ENCODE peak calls at places on chromosomes 7 and 10, in five cellular contexts. X is neural crest cell; Z is astrocyte of the spinal cord; U is cardiac muscle cell; L is CD8-positive, alpha-beta T cell. J is an unnamed sample.

GRCh38 chr10:34194259-34194658 is 620.8 kb downstream of the PARD3 start:
- DNase-seq in X (no peak), Z (peak), U (no peak), L (no peak), J (no peak)

GRCh38 chr7:66634816-66635215 is 6.1 kb downstream of the KCTD7 start:
- DNase-seq in X (no peak), Z (no peak), U (no peak), L (no peak), J (no peak)

GRCh38 chr7:137652721-137653120 is 194.1 kb downstream of the DGKI start:
- DNase-seq in X (no peak), Z (peak), U (no peak), L (no peak), J (no peak)

GRCh38 chr7:133789951-133790350 is 337.2 kb upstream of the LRGUK start:
- DNase-seq in X (no peak), Z (no peak), U (no peak), L (no peak), J (no peak)

GRCh38 chr10:4254101-4254994 is 469.3 kb upstream of the KLF6 start:
- DNase-seq in X (no peak), Z (peak), U (no peak), L (no peak), J (no peak)

GRCh38 chr10:74282853-74283205 is 131.8 kb downstream of the ADK start:
- DNase-seq in X (no peak), Z (no peak), U (no peak), L (no peak), J (no peak)

GRCh38 chr7:113629244-113629643 is 289.6 kb downstream of the PPP1R3A start:
- DNase-seq in X (no peak), Z (no peak), U (no peak), L (no peak), J (no peak)

GRCh38 chr10:114306116-114306973 is 67.3 kb downstream of the VWA2 start:
- DNase-seq in X (no peak), Z (peak), U (no peak), L (no peak), J (no peak)

GRCh38 chr10:4431114-4431862 is 394.7 kb upstream of the AKR1E2 start:
- DNase-seq in X (no peak), Z (peak), U (no peak), L (no peak), J (no peak)

GRCh38 chr7:4682621-4683042 is 537 bp downstream of the FOXK1 start:
- DNase-seq in X (no peak), Z (peak), U (peak), L (peak), J (peak)

GRCh38 chr7:923108-924041 is 31.1 kb downstream of the ADAP1 start:
- DNase-seq in X (peak), Z (peak), U (peak), L (peak), J (peak)

GRCh38 chr7:7439564-7439963 is 96.1 kb downstream of the COL28A1 start:
- DNase-seq in X (no peak), Z (no peak), U (no peak), L (no peak), J (no peak)

GRCh38 chr10:98403812-98404504 is 11.0 kb downstream of the PYROXD2 start:
- DNase-seq in X (no peak), Z (peak), U (no peak), L (no peak), J (no peak)

GRCh38 chr7:64310426-64310825 is 3.3 kb upstream of the ZNF736 start:
- DNase-seq in X (no peak), Z (no peak), U (no peak), L (no peak), J (no peak)

GRCh38 chr10:131874991-131875451 is 25.8 kb upstream of the PPP2R2D start:
- DNase-seq in X (peak), Z (peak), U (peak), L (peak), J (peak)

GRCh38 chr7:44320141-44320540 is 5.3 kb downstream of the CAMK2B start:
- DNase-seq in X (no peak), Z (no peak), U (no peak), L (no peak), J (no peak)

GRCh38 chr7:46153951-46154787 is 233.1 kb upstream of the IGFBP3 start:
- DNase-seq in X (no peak), Z (no peak), U (no peak), L (no peak), J (no peak)

GRCh38 chr7:78226059-78226658 is 427.6 kb downstream of the PHTF2 start:
- DNase-seq in X (peak), Z (no peak), U (no peak), L (no peak), J (no peak)
- TF ChIP-seq CTCF in X (peak), Z (peak), U (peak), L (no peak), J (peak)

DNA sequence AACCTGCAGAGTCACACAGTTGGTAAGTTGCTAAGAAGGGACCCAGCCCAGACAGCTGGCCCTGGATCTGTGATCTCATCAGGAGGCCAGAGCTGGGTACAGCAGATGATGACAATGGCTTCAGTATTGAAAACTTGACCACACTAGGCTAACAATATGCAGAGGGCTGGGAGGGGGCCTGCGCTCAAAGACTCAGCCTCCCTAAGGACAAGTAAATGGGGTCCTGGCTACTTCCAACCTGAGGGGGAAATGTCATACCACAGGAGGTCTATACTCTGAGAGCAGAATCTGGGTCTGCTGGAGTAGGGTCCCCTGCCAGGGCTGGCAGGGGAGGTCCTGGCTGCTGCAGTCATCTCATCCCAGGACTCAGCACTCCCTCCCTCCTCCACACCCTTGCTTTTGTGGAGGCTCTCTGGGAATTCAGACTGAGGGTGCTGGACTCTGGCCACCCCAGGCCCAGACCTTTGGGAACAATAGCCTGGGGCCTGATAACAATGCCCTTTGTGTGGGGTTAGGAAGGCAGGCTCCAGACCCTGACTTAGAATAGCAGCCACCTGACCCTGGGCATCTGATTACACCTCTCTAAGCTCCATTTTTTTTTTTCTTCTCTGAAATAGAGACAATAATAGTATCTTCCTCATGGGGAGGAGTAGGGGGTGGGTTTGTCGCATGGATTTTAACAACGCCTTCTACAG is 1.5 kb downstream of the FXYD4 start:
- DNase-seq in X (no peak), Z (no peak), U (no peak), L (no peak), J (no peak)
- TF ChIP-seq CTCF in X (no peak), Z (no peak), U (no peak), L (no peak), J (no peak)

GRCh38 chr7:142556745-142557144 is 192.5 kb upstream of the PRSS1 start:
- DNase-seq in X (no peak), Z (peak), U (peak), L (no peak), J (no peak)
- TF ChIP-seq CTCF in X (peak), Z (peak), U (peak), L (no peak), J (no peak)

GRCh38 chr7:18610331-18610948 is 114.9 kb downstream of the HDAC9 start:
- DNase-seq in X (peak), Z (peak), U (peak), L (no peak), J (no peak)
- TF ChIP-seq CTCF in X (peak), Z (peak), U (peak), L (no peak), J (peak)

GRCh38 chr10:101010329-101010728 is 10.7 kb downstream of the LZTS2 start:
- DNase-seq in X (no peak), Z (no peak), U (no peak), L (no peak), J (no peak)

GRCh38 chr10:101014230-101014884 is 14.7 kb downstream of the LZTS2 start:
- DNase-seq in X (peak), Z (peak), U (peak), L (peak), J (peak)

GRCh38 chr10:101013365-101013825 is 13.8 kb downstream of the LZTS2 start:
- DNase-seq in X (no peak), Z (no peak), U (no peak), L (peak), J (no peak)

GRCh38 chr10:101012525-101013364 is 13.1 kb downstream of the LZTS2 start:
- DNase-seq in X (peak), Z (peak), U (peak), L (peak), J (peak)

DNA sequence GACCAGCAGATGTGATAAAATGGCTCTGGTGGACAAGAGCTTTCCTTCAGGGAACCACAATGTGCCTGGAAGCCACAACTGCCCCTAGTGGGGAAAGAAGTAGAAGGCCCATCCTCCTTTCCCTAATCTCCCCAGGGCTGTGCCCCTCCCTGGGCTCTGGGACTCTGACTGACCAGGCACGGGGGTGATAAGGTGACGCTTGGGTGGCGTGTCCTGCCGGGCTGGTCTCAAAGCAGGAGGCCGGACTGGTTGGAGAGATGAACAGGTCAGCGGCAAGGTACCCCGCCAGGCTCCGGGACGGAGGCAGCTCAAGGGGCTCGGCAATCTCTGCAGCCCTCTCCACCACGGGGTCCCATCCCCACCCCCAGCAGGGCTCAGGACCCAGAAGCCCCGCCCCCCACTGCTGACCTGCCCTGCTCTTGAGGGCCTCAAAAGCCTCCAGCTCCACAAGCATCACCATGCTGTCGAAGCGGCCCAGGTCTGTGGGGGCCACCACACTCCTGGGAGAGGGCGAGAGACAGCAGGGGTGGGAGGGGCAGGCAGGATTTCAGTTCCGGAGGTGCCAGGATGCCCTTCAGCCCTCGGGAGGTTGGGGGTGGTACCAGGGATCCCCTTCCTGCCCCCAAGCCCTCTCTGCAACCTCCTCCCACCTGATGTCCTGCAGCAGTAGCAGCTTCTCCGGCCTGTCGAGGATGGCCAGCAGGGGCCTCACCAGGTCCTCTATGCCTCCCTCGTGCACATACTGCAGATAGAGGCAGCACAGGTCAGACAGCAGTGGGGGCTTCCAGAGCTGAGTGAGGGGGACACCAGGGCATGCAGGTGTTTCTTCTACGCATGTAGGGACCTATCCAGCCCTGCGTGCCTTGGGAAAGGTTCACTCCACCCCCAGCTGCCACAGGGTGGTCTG is 12.2 kb downstream of the LZTS2 start:
- DNase-seq in X (no peak), Z (no peak), U (peak), L (peak), J (no peak)
- TF ChIP-seq CTCF in X (peak), Z (peak), U (peak), L (no peak), J (no peak)

GRCh38 chr7:151833691-151834090 is 43.2 kb downstream of the PRKAG2 start:
- DNase-seq in X (no peak), Z (no peak), U (no peak), L (no peak), J (no peak)
- TF ChIP-seq CTCF in X (no peak), Z (no peak), U (no peak), L (no peak), J (no peak)

J was measured in mesothelial cell of epicardium.